ENCODE peak calls at places on chromosomes 11 and 22, in eight cellular contexts. V is RCC 7860, J is Panc1, U is fibroblast of the aortic adventitia, N is body of pancreas, K is NCI-H187, A is ACHN, D is ELF-1. B is an unnamed sample.

GRCh38 chr11:63961608-63962412 is 12.6 kb upstream of the COX8A start:
- DNase-seq in J (no peak), V (no peak), U (peak), K (peak), A (no peak), D (no peak), N (peak), B (no peak)

GRCh38 chr22:37775785-37776638 is 31.7 kb upstream of the GCAT start:
- DNase-seq in V (no peak), J (no peak), A (no peak), D (no peak), U (peak), N (no peak), K (no peak), B (peak)

GRCh38 chr11:61960532-61960931 is 6.9 kb downstream of the FTH1 start:
- DNase-seq in U (no peak), J (no peak), N (no peak), D (no peak), K (no peak), A (no peak), V (no peak), B (no peak)

GRCh38 chr11:35615911-35616900 is 2.1 kb upstream of the FJX1 start:
- DNase-seq in K (peak), D (no peak), V (peak), U (peak), A (peak), J (no peak), N (no peak), B (no peak)

GRCh38 chr22:24156146-24156914 is 25.0 kb upstream of the SUSD2 start:
- DNase-seq in U (peak), K (no peak), J (no peak), D (no peak), V (no peak), N (peak), A (peak), B (no peak)

GRCh38 chr22:41836551-41836950 is 3.6 kb downstream of the SREBF2 start:
- DNase-seq in V (no peak), A (no peak), N (no peak), U (no peak), K (no peak), D (no peak), J (no peak), B (no peak)

GRCh38 chr11:95517453-95517852 is 272.1 kb downstream of the FAM76B start:
- DNase-seq in V (no peak), K (no peak), D (no peak), U (peak), J (no peak), A (no peak), N (no peak), B (no peak)

GRCh38 chr11:56841210-56841810 is 92.8 kb upstream of the OR9G4 start:
- DNase-seq in U (peak), D (peak), K (no peak), A (peak), V (peak), J (peak), N (peak), B (peak)

GRCh38 chr11:84566681-84567080 is 1060.5 kb downstream of the DLG2 start:
- DNase-seq in K (no peak), A (no peak), U (no peak), D (no peak), N (no peak), V (no peak), J (no peak), B (no peak)

GRCh38 chr11:71463331-71464211 is 10.6 kb downstream of the NADSYN1 start:
- DNase-seq in U (no peak), K (no peak), V (no peak), N (no peak), D (no peak), A (no peak), J (no peak), B (no peak)

GRCh38 chr11:82703226-82703625 is 30.4 kb downstream of the FAM181B start:
- DNase-seq in V (no peak), K (no peak), D (no peak), U (no peak), A (no peak), N (no peak), J (no peak), B (no peak)

GRCh38 chr22:38272373-38273134 is at the start of gene TMEM184B:
- DNase-seq in N (peak), U (peak), K (peak), J (no peak), V (peak), D (no peak), A (peak), B (no peak)

GRCh38 chr22:40637181-40638150 is 947 bp upstream of the MRTFA start:
- DNase-seq in D (no peak), J (no peak), V (peak), U (no peak), K (no peak), N (no peak), A (no peak), B (no peak)

GRCh38 chr11:6351782-6352181 is 31.5 kb upstream of the CAVIN3 start:
- DNase-seq in A (no peak), U (no peak), K (no peak), D (no peak), J (no peak), V (no peak), N (no peak), B (no peak)

GRCh38 chr11:78192223-78192719 is 3.6 kb downstream of the USP35 start:
- DNase-seq in A (no peak), D (no peak), K (no peak), J (no peak), U (no peak), V (no peak), N (peak), B (no peak)

GRCh38 chr22:43859621-43860020 is 2.7 kb downstream of the SULT4A1 start:
- DNase-seq in V (no peak), D (no peak), J (no peak), U (no peak), N (no peak), A (no peak), K (no peak), B (no peak)

GRCh38 chr11:48087974-48088681 is 107.8 kb downstream of the PTPRJ start:
- DNase-seq in U (no peak), V (no peak), A (no peak), D (no peak), J (no peak), N (peak), K (peak), B (no peak)

GRCh38 chr11:1084561-1085439 is 10.1 kb downstream of the MUC2 start:
- DNase-seq in V (no peak), A (no peak), D (no peak), N (peak), U (no peak), J (no peak), K (no peak), B (no peak)

GRCh38 chr22:18970180-18970947 is 34.3 kb upstream of the PRODH start:
- DNase-seq in K (no peak), V (no peak), A (peak), D (peak), U (no peak), J (no peak), N (peak), B (no peak)

GRCh38 chr11:86888978-86889341 is 66.2 kb downstream of the FZD4 start:
- DNase-seq in U (no peak), A (no peak), K (no peak), V (no peak), D (no peak), N (no peak), J (no peak), B (no peak)

GRCh38 chr11:111069076-111069475 is 176.4 kb upstream of the POU2AF2 start:
- DNase-seq in D (peak), N (no peak), A (peak), J (no peak), U (peak), V (no peak), K (no peak), B (no peak)

GRCh38 chr11:8719260-8720190 is 36.9 kb downstream of the RPL27A start:
- DNase-seq in J (peak), V (peak), K (no peak), D (peak), A (peak), N (peak), U (peak), B (no peak)

GRCh38 chr22:37581534-37581933 is 1.6 kb upstream of the LGALS2 start:
- DNase-seq in V (no peak), D (no peak), K (no peak), J (no peak), U (no peak), A (no peak), N (peak), B (no peak)

GRCh38 chr11:120200677-120201076 is 10.2 kb upstream of the OAF start:
- DNase-seq in A (no peak), U (no peak), V (no peak), N (no peak), J (no peak), K (no peak), D (no peak), B (peak)